ENCODE peak calls at places on chromosomes 1 and 21, in five cellular contexts. T is HT1080, R is AG08395, I is occipital lobe, P is cardiac muscle cell. W is an unnamed sample.

GRCh38 chr1:3337798-3338724 is 116.4 kb upstream of the ARHGEF16 start:
- DNase-seq in P (no peak), I (no peak), T (no peak), R (no peak), W (no peak)

GRCh38 chr1:232423591-232423990 is 206.3 kb downstream of the SIPA1L2 start:
- DNase-seq in T (no peak), P (no peak), I (no peak), R (no peak), W (no peak)

GRCh38 chr1:109112652-109113285 is 1.1 kb upstream of the ELAPOR1 start:
- DNase-seq in T (peak), R (peak), P (peak), I (peak), W (peak)

GRCh38 chr21:41322496-41323382 is 6.1 kb downstream of the FAM3B start:
- DNase-seq in P (no peak), I (no peak), T (no peak), R (no peak), W (no peak)

GRCh38 chr1:27601771-27602509 is 2.0 kb downstream of the AHDC1 start:
- DNase-seq in I (peak), P (peak), T (peak), R (no peak), W (no peak)

GRCh38 chr1:31627301-31627929 is 9.9 kb downstream of the HCRTR1 start:
- DNase-seq in R (no peak), P (no peak), T (no peak), I (no peak), W (no peak)

GRCh38 chr1:162088281-162088969 is 18.9 kb downstream of the NOS1AP start:
- DNase-seq in P (no peak), T (no peak), R (no peak), I (no peak), W (no peak)

GRCh38 chr1:62906428-62906886 is 122.5 kb downstream of the ATG4C start:
- DNase-seq in P (peak), T (no peak), R (peak), I (no peak), W (no peak)

GRCh38 chr1:148308832-148309458 is 156.9 kb upstream of the NBPF11 start:
- DNase-seq in T (peak), R (no peak), P (no peak), I (no peak), W (no peak)